ENCODE peak calls at places on chromosomes 3 and 15, in ten cellular contexts. One of them, this sample, is unnamed.

GRCh38 chr15:36943496-36944361 is 156.6 kb downstream of the MEIS2 start:
- DNase-seq in germinal center: no peak
- DNase-seq in activated CD8-positive, alpha-beta memory T cell treated with anti-CD3 and anti-CD28 coated beads for 48 hours: no peak
- DNase-seq in activated T-cell treated with anti-CD3 and anti-CD28 coated beads for 1 hour: no peak
- DNase-seq in effector memory CD4-positive, alpha-beta T cell: no peak
- DNase-seq in IMR-90: no peak
- DNase-seq in epithelial cell of prostate: no peak
- DNase-seq in cerebellar cortex: no peak
- DNase-seq in activated T-helper 1 cell treated with Interleukin-2 at 50 U/mL for 16 hours: no peak
- DNase-seq in endothelial cell: no peak
- DNase-seq in this sample: no peak

GRCh38 chr15:89630260-89630659 is 25.0 kb downstream of the KIF7 start:
- DNase-seq in endothelial cell: no peak
- DNase-seq in cerebellar cortex: no peak
- DNase-seq in activated CD8-positive, alpha-beta memory T cell treated with anti-CD3 and anti-CD28 coated beads for 48 hours: no peak
- DNase-seq in IMR-90: no peak
- DNase-seq in effector memory CD4-positive, alpha-beta T cell: no peak
- DNase-seq in activated T-helper 1 cell treated with Interleukin-2 at 50 U/mL for 16 hours: no peak
- DNase-seq in activated T-cell treated with anti-CD3 and anti-CD28 coated beads for 1 hour: no peak
- DNase-seq in epithelial cell of prostate: no peak
- DNase-seq in germinal center: no peak
- DNase-seq in this sample: no peak

GRCh38 chr3:170080605-170081004 is 42.8 kb downstream of the GPR160 start:
- DNase-seq in endothelial cell: no peak
- DNase-seq in IMR-90: no peak
- DNase-seq in effector memory CD4-positive, alpha-beta T cell: no peak
- DNase-seq in cerebellar cortex: no peak
- DNase-seq in activated CD8-positive, alpha-beta memory T cell treated with anti-CD3 and anti-CD28 coated beads for 48 hours: no peak
- DNase-seq in epithelial cell of prostate: no peak
- DNase-seq in germinal center: no peak
- DNase-seq in activated T-cell treated with anti-CD3 and anti-CD28 coated beads for 1 hour: no peak
- DNase-seq in activated T-helper 1 cell treated with Interleukin-2 at 50 U/mL for 16 hours: no peak
- DNase-seq in this sample: no peak

GRCh38 chr15:50828610-50829206 is 63.2 kb upstream of the SPPL2A start:
- DNase-seq in endothelial cell: no peak
- DNase-seq in activated T-cell treated with anti-CD3 and anti-CD28 coated beads for 1 hour: no peak
- DNase-seq in activated CD8-positive, alpha-beta memory T cell treated with anti-CD3 and anti-CD28 coated beads for 48 hours: no peak
- DNase-seq in effector memory CD4-positive, alpha-beta T cell: no peak
- DNase-seq in epithelial cell of prostate: peak; percentile 31
- DNase-seq in germinal center: no peak
- DNase-seq in activated T-helper 1 cell treated with Interleukin-2 at 50 U/mL for 16 hours: no peak
- DNase-seq in cerebellar cortex: no peak
- DNase-seq in IMR-90: peak; percentile 86
- DNase-seq in this sample: no peak

GRCh38 chr3:11197471-11197870 is 43.2 kb downstream of the HRH1 start:
- DNase-seq in IMR-90: peak; percentile 54
- DNase-seq in germinal center: no peak
- DNase-seq in activated T-cell treated with anti-CD3 and anti-CD28 coated beads for 1 hour: no peak
- DNase-seq in epithelial cell of prostate: no peak
- DNase-seq in endothelial cell: no peak
- DNase-seq in cerebellar cortex: no peak
- DNase-seq in effector memory CD4-positive, alpha-beta T cell: no peak
- DNase-seq in activated T-helper 1 cell treated with Interleukin-2 at 50 U/mL for 16 hours: no peak
- DNase-seq in activated CD8-positive, alpha-beta memory T cell treated with anti-CD3 and anti-CD28 coated beads for 48 hours: no peak
- DNase-seq in this sample: no peak

GRCh38 chr3:55746808-55747413 is 259.8 kb upstream of the WNT5A start:
- DNase-seq in effector memory CD4-positive, alpha-beta T cell: no peak
- DNase-seq in germinal center: peak; percentile 17
- DNase-seq in endothelial cell: no peak
- DNase-seq in activated T-helper 1 cell treated with Interleukin-2 at 50 U/mL for 16 hours: no peak
- DNase-seq in cerebellar cortex: peak; percentile 31
- DNase-seq in epithelial cell of prostate: no peak
- DNase-seq in activated T-cell treated with anti-CD3 and anti-CD28 coated beads for 1 hour: no peak
- DNase-seq in IMR-90: peak; percentile 17
- DNase-seq in activated CD8-positive, alpha-beta memory T cell treated with anti-CD3 and anti-CD28 coated beads for 48 hours: no peak
- DNase-seq in this sample: no peak

GRCh38 chr3:183664913-183665381 is 29.5 kb downstream of the KLHL24 start:
- DNase-seq in activated CD8-positive, alpha-beta memory T cell treated with anti-CD3 and anti-CD28 coated beads for 48 hours: no peak
- DNase-seq in cerebellar cortex: no peak
- DNase-seq in effector memory CD4-positive, alpha-beta T cell: no peak
- DNase-seq in endothelial cell: no peak
- DNase-seq in epithelial cell of prostate: peak; percentile 26
- DNase-seq in IMR-90: peak; percentile 96
- DNase-seq in germinal center: no peak
- DNase-seq in activated T-cell treated with anti-CD3 and anti-CD28 coated beads for 1 hour: no peak
- DNase-seq in activated T-helper 1 cell treated with Interleukin-2 at 50 U/mL for 16 hours: no peak
- DNase-seq in this sample: no peak

GRCh38 chr15:57485869-57486268 is 105.8 kb upstream of the MYZAP start:
- DNase-seq in activated T-helper 1 cell treated with Interleukin-2 at 50 U/mL for 16 hours: no peak
- DNase-seq in activated CD8-positive, alpha-beta memory T cell treated with anti-CD3 and anti-CD28 coated beads for 48 hours: no peak
- DNase-seq in activated T-cell treated with anti-CD3 and anti-CD28 coated beads for 1 hour: no peak
- DNase-seq in cerebellar cortex: no peak
- DNase-seq in endothelial cell: no peak
- DNase-seq in effector memory CD4-positive, alpha-beta T cell: no peak
- DNase-seq in germinal center: no peak
- DNase-seq in IMR-90: peak; percentile 83
- DNase-seq in epithelial cell of prostate: peak; percentile 77
- DNase-seq in this sample: no peak

GRCh38 chr3:71389911-71390573 is 193.5 kb downstream of the FOXP1 start:
- DNase-seq in epithelial cell of prostate: no peak
- DNase-seq in effector memory CD4-positive, alpha-beta T cell: no peak
- DNase-seq in cerebellar cortex: no peak
- DNase-seq in IMR-90: peak; percentile 65
- DNase-seq in activated T-helper 1 cell treated with Interleukin-2 at 50 U/mL for 16 hours: no peak
- DNase-seq in endothelial cell: peak; percentile 39
- DNase-seq in activated T-cell treated with anti-CD3 and anti-CD28 coated beads for 1 hour: no peak
- DNase-seq in activated CD8-positive, alpha-beta memory T cell treated with anti-CD3 and anti-CD28 coated beads for 48 hours: no peak
- DNase-seq in germinal center: no peak
- DNase-seq in this sample: no peak

This sample was measured in T-helper 22 cell.